ENCODE peak calls at places on chromosome 19, in nine cellular contexts. Y, B, N, Z, E, J, C, K and O are unnamed samples.

GRCh38 chr19:57302020-57302465 is 18.2 kb upstream of the ZNF543 start:
- DNase-seq in J (peak), N (no peak), Z (peak), C (no peak), Y (peak), E (no peak), K (no peak), B (peak), O (peak)

GRCh38 chr19:50720921-50721291 is 1.3 kb upstream of the SHANK1 start:
- DNase-seq in K (no peak), Y (no peak), E (no peak), N (peak), C (no peak), B (peak), J (no peak), Z (no peak), O (peak)

GRCh38 chr19:10998045-10998533 is 37.3 kb downstream of the SMARCA4 start:
- DNase-seq in J (peak), B (no peak), Z (no peak), Y (no peak), N (no peak), C (no peak), K (no peak), E (no peak), O (no peak)

GRCh38 chr19:1592755-1593628 is at the start of gene MBD3:
- DNase-seq in C (peak), B (peak), Z (peak), K (peak), E (peak), Y (peak), J (peak), N (peak), O (peak)

GRCh38 chr19:38210458-38210987 is 13.5 kb downstream of the DPF1 start:
- DNase-seq in K (peak), Z (peak), J (no peak), B (no peak), C (no peak), Y (no peak), E (no peak), N (peak), O (peak)

GRCh38 chr19:30719991-30720329 is 347.8 kb downstream of the ZNF536 start:
- DNase-seq in E (no peak), Y (no peak), Z (no peak), C (no peak), N (no peak), B (peak), J (no peak), K (no peak), O (peak)

GRCh38 chr19:19750131-19750841 is 17.4 kb upstream of the ZNF14 start:
- DNase-seq in C (no peak), Z (no peak), J (no peak), K (no peak), Y (no peak), N (no peak), E (no peak), B (no peak), O (no peak)

GRCh38 chr19:33467851-33468250 is 53.7 kb downstream of the PEPD start:
- DNase-seq in Z (no peak), B (no peak), C (no peak), J (no peak), E (no peak), K (peak), Y (no peak), N (no peak), O (no peak)

GRCh38 chr19:13373599-13373998 is 132.7 kb downstream of the CACNA1A start:
- DNase-seq in Y (no peak), N (no peak), C (no peak), E (no peak), B (no peak), K (no peak), Z (no peak), J (no peak), O (no peak)

GRCh38 chr19:16435238-16435911 is 36.4 kb downstream of the EPS15L1 start:
- DNase-seq in B (peak), Z (peak), E (no peak), J (peak), C (peak), N (peak), Y (peak), K (no peak), O (no peak)

GRCh38 chr19:18171605-18172327 is 1.8 kb upstream of the IFI30 start:
- DNase-seq in E (no peak), C (no peak), B (no peak), K (no peak), J (no peak), Z (no peak), Y (no peak), N (peak), O (no peak)

GRCh38 chr19:54252243-54252642 is 4.8 kb downstream of the LILRB5 start:
- DNase-seq in B (no peak), Y (no peak), N (no peak), Z (no peak), K (no peak), J (no peak), E (no peak), C (no peak), O (no peak)

GRCh38 chr19:18366027-18366435 is 19.9 kb upstream of the GDF15 start:
- DNase-seq in B (no peak), Z (no peak), C (no peak), K (no peak), N (no peak), E (no peak), J (no peak), Y (no peak), O (no peak)

GRCh38 chr19:48815870-48816501 is 5.2 kb upstream of the BCAT2 start:
- DNase-seq in C (no peak), E (no peak), K (no peak), Z (no peak), N (no peak), Y (no peak), B (no peak), J (no peak), O (peak)

GRCh38 chr19:46009530-46010510 is 13.0 kb downstream of the PGLYRP1 start:
- DNase-seq in N (peak), Y (no peak), Z (peak), K (peak), J (peak), C (peak), E (peak), B (peak), O (peak)

GRCh38 chr19:21463449-21464105 is 41.8 kb upstream of the ZNF429 start:
- DNase-seq in E (peak), Y (no peak), K (peak), Z (peak), J (no peak), N (no peak), C (no peak), B (peak), O (no peak)

GRCh38 chr19:4704317-4704673 is 19.3 kb downstream of the DPP9 start:
- DNase-seq in J (no peak), C (no peak), E (no peak), B (no peak), Z (no peak), Y (no peak), K (no peak), N (no peak), O (no peak)

GRCh38 chr19:41707871-41708371 is 505 bp upstream of the CEACAM5 start:
- DNase-seq in E (no peak), Z (no peak), J (no peak), K (no peak), B (no peak), N (no peak), C (no peak), Y (no peak), O (no peak)

GRCh38 chr19:3420244-3420755 is 53.9 kb downstream of the NFIC start:
- DNase-seq in Z (no peak), J (no peak), C (no peak), E (no peak), B (no peak), N (no peak), Y (no peak), K (no peak), O (no peak)

GRCh38 chr19:35318679-35319448 is 10.1 kb upstream of the CD22 start:
- DNase-seq in Y (peak), Z (peak), E (no peak), B (peak), C (peak), J (peak), K (no peak), N (no peak), O (no peak)

GRCh38 chr19:13094771-13095392 is 7.8 kb downstream of the LYL1 start:
- DNase-seq in K (peak), C (no peak), J (no peak), B (no peak), N (peak), E (no peak), Z (no peak), Y (no peak), O (peak)

GRCh38 chr19:35166100-35167063 is 11.8 kb downstream of the FXYD5 start:
- DNase-seq in K (no peak), B (no peak), N (no peak), C (no peak), Y (no peak), J (no peak), Z (no peak), E (no peak), O (no peak)

GRCh38 chr19:54302252-54302651 is 10.7 kb downstream of the LILRA5 start:
- DNase-seq in C (no peak), Y (no peak), J (no peak), N (no peak), K (no peak), Z (no peak), E (no peak), B (no peak), O (no peak)

GRCh38 chr19:34555447-34555846 is 73.9 kb downstream of the WTIP start:
- DNase-seq in Z (no peak), B (peak), C (peak), N (no peak), Y (no peak), E (no peak), J (no peak), K (no peak), O (peak)

GRCh38 chr19:1065606-1066109 is 1.3 kb upstream of the ARHGAP45 start:
- DNase-seq in J (no peak), C (no peak), Z (no peak), Y (peak), K (no peak), E (no peak), B (no peak), N (no peak), O (no peak)